ENCODE peak calls at places on chromosomes 12 and 14, in eight cellular contexts. One of them, this sample, is unnamed. For H3K4me1, the result is how much of the 10 kb centered on the place peaks cover.

GRCh38 chr12:115818973-115819372 is 458.5 kb downstream of the MED13L start:
- DNase-seq in tibial artery: no peak
- DNase-seq in right atrium auricular region: no peak
- DNase-seq in heart right ventricle: no peak
- DNase-seq in mucosa of descending colon: no peak
- DNase-seq in uterus: no peak
- DNase-seq in lower lobe of right lung: no peak
- DNase-seq in endodermal cell: peak
- DNase-seq in this sample: no peak

GRCh38 chr14:73634333-73634833 is 10.4 kb upstream of the DNAL1 start:
- DNase-seq in mucosa of descending colon: peak
- DNase-seq in endodermal cell: peak
- DNase-seq in right atrium auricular region: no peak
- DNase-seq in tibial artery: no peak
- DNase-seq in heart right ventricle: peak
- DNase-seq in lower lobe of right lung: peak
- DNase-seq in uterus: no peak
- DNase-seq in this sample: peak

GRCh38 chr12:16454481-16454880 is 107.0 kb downstream of the MGST1 start:
- DNase-seq in heart right ventricle: no peak
- DNase-seq in endodermal cell: no peak
- DNase-seq in uterus: no peak
- DNase-seq in mucosa of descending colon: no peak
- DNase-seq in right atrium auricular region: no peak
- DNase-seq in tibial artery: no peak
- DNase-seq in lower lobe of right lung: no peak
- DNase-seq in this sample: no peak

GRCh38 chr12:16347391-16348298 is at the start of gene MGST1:
- DNase-seq in uterus: peak
- DNase-seq in mucosa of descending colon: peak
- DNase-seq in right atrium auricular region: peak
- DNase-seq in tibial artery: peak
- DNase-seq in endodermal cell: peak
- DNase-seq in heart right ventricle: peak
- DNase-seq in lower lobe of right lung: peak
- DNase-seq in this sample: no peak

GRCh38 chr14:58426819-58427288 is 477 bp downstream of the TIMM9 start:
- DNase-seq in heart right ventricle: peak
- DNase-seq in right atrium auricular region: peak
- DNase-seq in mucosa of descending colon: peak
- DNase-seq in endodermal cell: peak
- DNase-seq in uterus: peak
- DNase-seq in lower lobe of right lung: peak
- DNase-seq in tibial artery: peak
- DNase-seq in this sample: peak

GRCh38 chr14:101492716-101493115 is 68.6 kb upstream of the DIO3 start:
- DNase-seq in mucosa of descending colon: no peak
- DNase-seq in right atrium auricular region: peak
- DNase-seq in lower lobe of right lung: peak
- DNase-seq in tibial artery: peak
- DNase-seq in heart right ventricle: no peak
- DNase-seq in endodermal cell: no peak
- DNase-seq in uterus: peak
- DNase-seq in this sample: peak

GRCh38 chr14:56170028-56170427 is 51.8 kb downstream of the PELI2 start:
- DNase-seq in heart right ventricle: no peak
- DNase-seq in mucosa of descending colon: no peak
- DNase-seq in endodermal cell: no peak
- DNase-seq in right atrium auricular region: no peak
- DNase-seq in tibial artery: no peak
- DNase-seq in lower lobe of right lung: no peak
- DNase-seq in uterus: no peak
- DNase-seq in this sample: no peak

GRCh38 chr12:66514581-66514980 is 164.3 kb downstream of the GRIP1 start:
- DNase-seq in right atrium auricular region: no peak
- DNase-seq in uterus: no peak
- DNase-seq in lower lobe of right lung: no peak
- DNase-seq in heart right ventricle: no peak
- DNase-seq in endodermal cell: no peak
- DNase-seq in mucosa of descending colon: no peak
- DNase-seq in tibial artery: no peak
- DNase-seq in this sample: no peak

GRCh38 chr12:29200586-29200985 is 51.5 kb downstream of the FAR2 start:
- DNase-seq in mucosa of descending colon: no peak
- DNase-seq in heart right ventricle: no peak
- DNase-seq in lower lobe of right lung: no peak
- DNase-seq in endodermal cell: no peak
- DNase-seq in uterus: no peak
- DNase-seq in right atrium auricular region: no peak
- DNase-seq in tibial artery: no peak
- DNase-seq in this sample: no peak

GRCh38 chr12:86662464-86662863 is 406.3 kb upstream of the MGAT4C start:
- DNase-seq in lower lobe of right lung: no peak
- DNase-seq in tibial artery: no peak
- DNase-seq in heart right ventricle: no peak
- DNase-seq in right atrium auricular region: no peak
- DNase-seq in uterus: no peak
- DNase-seq in mucosa of descending colon: no peak
- DNase-seq in endodermal cell: no peak
- DNase-seq in this sample: no peak

GRCh38 chr14:69299286-69300035 is 39.5 kb downstream of the GALNT16 start:
- DNase-seq in mucosa of descending colon: no peak
- DNase-seq in heart right ventricle: no peak
- DNase-seq in right atrium auricular region: no peak
- DNase-seq in endodermal cell: peak
- DNase-seq in uterus: no peak
- DNase-seq in lower lobe of right lung: no peak
- DNase-seq in tibial artery: no peak
- DNase-seq in this sample: peak

GRCh38 chr12:47750229-47750798 is 8.4 kb downstream of the RAPGEF3 start:
- DNase-seq in heart right ventricle: no peak
- DNase-seq in lower lobe of right lung: no peak
- DNase-seq in tibial artery: no peak
- DNase-seq in mucosa of descending colon: no peak
- DNase-seq in right atrium auricular region: no peak
- DNase-seq in endodermal cell: no peak
- DNase-seq in uterus: no peak
- DNase-seq in this sample: peak

DNA sequence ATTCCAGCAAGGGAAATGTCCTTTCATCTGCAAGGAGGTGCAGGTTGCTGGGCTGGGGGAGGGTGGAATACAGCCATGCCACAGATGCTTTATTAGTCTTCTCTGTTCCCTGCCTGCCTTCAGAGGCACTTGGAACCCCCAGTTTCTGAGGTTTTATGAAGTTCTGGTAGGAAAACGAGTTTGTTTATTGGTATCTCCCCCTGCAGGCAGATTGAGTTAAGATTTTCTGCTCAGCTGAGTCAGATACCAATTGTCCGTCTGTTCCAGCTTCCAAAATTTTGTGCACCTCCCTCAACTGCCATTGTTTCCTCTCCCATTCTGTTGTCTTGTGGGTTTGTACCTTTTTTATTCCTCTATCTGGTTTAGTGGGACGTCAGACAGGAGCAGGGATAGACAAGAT is 155.6 kb downstream of the ETV6 start:
- DNase-seq in endodermal cell: no peak
- DNase-seq in mucosa of descending colon: no peak
- DNase-seq in heart right ventricle: no peak
- DNase-seq in uterus: no peak
- DNase-seq in tibial artery: no peak
- DNase-seq in right atrium auricular region: no peak
- DNase-seq in lower lobe of right lung: no peak
- DNase-seq in this sample: no peak
- H3K4me1 ChIP-seq in endodermal cell: under half
- H3K4me1 ChIP-seq in mucosa of descending colon: under half
- H3K4me1 ChIP-seq in heart right ventricle: under half
- H3K4me1 ChIP-seq in uterus: under half
- H3K4me1 ChIP-seq in tibial artery: under half
- H3K4me1 ChIP-seq in right atrium auricular region: under half
- H3K4me1 ChIP-seq in lower lobe of right lung: under half
- H3K4me1 ChIP-seq in this sample: under half

GRCh38 chr12:6026998-6027397 is 81.9 kb upstream of the ANO2 start:
- DNase-seq in uterus: no peak
- DNase-seq in mucosa of descending colon: no peak
- DNase-seq in heart right ventricle: no peak
- DNase-seq in tibial artery: no peak
- DNase-seq in endodermal cell: no peak
- DNase-seq in lower lobe of right lung: no peak
- DNase-seq in right atrium auricular region: no peak
- DNase-seq in this sample: no peak
- TF ChIP-seq CTCF in uterus: no peak
- TF ChIP-seq CTCF in mucosa of descending colon: no peak
- TF ChIP-seq CTCF in heart right ventricle: no peak
- TF ChIP-seq CTCF in tibial artery: no peak
- TF ChIP-seq CTCF in endodermal cell: no peak
- TF ChIP-seq CTCF in lower lobe of right lung: no peak
- TF ChIP-seq CTCF in right atrium auricular region: no peak
- TF ChIP-seq CTCF in this sample: no peak

GRCh38 chr12:132502149-132502881 is 12.4 kb downstream of the FBRSL1 start:
- DNase-seq in right atrium auricular region: no peak
- DNase-seq in endodermal cell: peak
- DNase-seq in tibial artery: no peak
- DNase-seq in mucosa of descending colon: peak
- DNase-seq in uterus: no peak
- DNase-seq in heart right ventricle: no peak
- DNase-seq in lower lobe of right lung: no peak
- DNase-seq in this sample: no peak
- H3K4me1 ChIP-seq in right atrium auricular region: under half
- H3K4me1 ChIP-seq in endodermal cell: under half
- H3K4me1 ChIP-seq in tibial artery: under half
- H3K4me1 ChIP-seq in mucosa of descending colon: under half
- H3K4me1 ChIP-seq in uterus: under half
- H3K4me1 ChIP-seq in heart right ventricle: half or more
- H3K4me1 ChIP-seq in lower lobe of right lung: half or more
- H3K4me1 ChIP-seq in this sample: under half

GRCh38 chr14:93734086-93734822 is 54.0 kb downstream of the PRIMA1 start:
- DNase-seq in heart right ventricle: no peak
- DNase-seq in lower lobe of right lung: no peak
- DNase-seq in mucosa of descending colon: no peak
- DNase-seq in endodermal cell: peak
- DNase-seq in uterus: peak
- DNase-seq in tibial artery: no peak
- DNase-seq in right atrium auricular region: no peak
- DNase-seq in this sample: no peak

GRCh38 chr14:93733646-93734045 is 54.6 kb downstream of the PRIMA1 start:
- DNase-seq in tibial artery: no peak
- DNase-seq in endodermal cell: no peak
- DNase-seq in lower lobe of right lung: no peak
- DNase-seq in uterus: no peak
- DNase-seq in mucosa of descending colon: no peak
- DNase-seq in heart right ventricle: no peak
- DNase-seq in right atrium auricular region: no peak
- DNase-seq in this sample: no peak

GRCh38 chr14:93737574-93737973 is 50.7 kb downstream of the PRIMA1 start:
- DNase-seq in tibial artery: no peak
- DNase-seq in lower lobe of right lung: no peak
- DNase-seq in uterus: no peak
- DNase-seq in endodermal cell: no peak
- DNase-seq in right atrium auricular region: no peak
- DNase-seq in heart right ventricle: no peak
- DNase-seq in mucosa of descending colon: no peak
- DNase-seq in this sample: peak

GRCh38 chr14:93734961-93735360 is 53.3 kb downstream of the PRIMA1 start:
- DNase-seq in endodermal cell: no peak
- DNase-seq in right atrium auricular region: no peak
- DNase-seq in mucosa of descending colon: no peak
- DNase-seq in tibial artery: no peak
- DNase-seq in heart right ventricle: no peak
- DNase-seq in uterus: no peak
- DNase-seq in lower lobe of right lung: no peak
- DNase-seq in this sample: no peak

GRCh38 chr14:93736378-93737014 is 51.8 kb downstream of the PRIMA1 start:
- DNase-seq in mucosa of descending colon: no peak
- DNase-seq in lower lobe of right lung: no peak
- DNase-seq in tibial artery: no peak
- DNase-seq in right atrium auricular region: no peak
- DNase-seq in uterus: no peak
- DNase-seq in heart right ventricle: no peak
- DNase-seq in endodermal cell: peak
- DNase-seq in this sample: peak
- TF ChIP-seq CTCF in mucosa of descending colon: no peak
- TF ChIP-seq CTCF in lower lobe of right lung: peak
- TF ChIP-seq CTCF in tibial artery: peak
- TF ChIP-seq CTCF in right atrium auricular region: no peak
- TF ChIP-seq CTCF in uterus: no peak
- TF ChIP-seq CTCF in heart right ventricle: peak
- TF ChIP-seq CTCF in endodermal cell: peak
- TF ChIP-seq CTCF in this sample: no peak

This sample was measured in kidney.